ENCODE peak calls at places on chromosome 12, in ten cellular contexts. V is stomach; D is IMR-90; F is hepatocyte; P is adipocyte; O is tibial artery; C is effector memory CD4-positive, alpha-beta T cell; K is upper lobe of left lung; E is neural progenitor cell; R is CD4-positive, alpha-beta memory T cell. I is an unnamed sample.
A peak's percentile ranks its signal among the peaks of the same experiment; 100 is the strongest.

GRCh38 chr12:96249196-96250118 is 55.3 kb downstream of the ELK3 start:
- DNase-seq in V (no peak), C (no peak), P (no peak), O (no peak), E (peak; percentile 31), F (no peak), R (no peak), D (peak; percentile 69), K (no peak), I (no peak)

GRCh38 chr12:119182701-119183493 is 4.2 kb downstream of the HSPB8 start:
- DNase-seq in K (peak; percentile 31), F (peak; percentile 50), P (no peak), E (no peak), V (no peak), D (peak; percentile 35), C (no peak), R (no peak), O (no peak), I (no peak)

GRCh38 chr12:31386364-31386777 is 60.4 kb upstream of the SINHCAF start:
- DNase-seq in V (no peak), K (no peak), F (no peak), E (peak; percentile 91), O (no peak), D (no peak), R (no peak), C (no peak), P (no peak), I (peak; percentile 97)

GRCh38 chr12:117986705-117987469 is 18.1 kb upstream of the KSR2 start:
- DNase-seq in C (no peak), E (no peak), O (no peak), F (no peak), K (no peak), D (peak; percentile 17), P (peak; percentile 10), V (no peak), R (no peak), I (no peak)

GRCh38 chr12:75578546-75578945 is 67.1 kb upstream of the KRR1 start:
- DNase-seq in R (no peak), O (no peak), V (no peak), P (no peak), D (no peak), C (no peak), K (no peak), E (no peak), F (no peak), I (no peak)

GRCh38 chr12:59030415-59030814 is 110.1 kb upstream of the LRIG3 start:
- DNase-seq in C (no peak), R (no peak), D (no peak), P (no peak), V (peak; percentile 83), O (no peak), E (no peak), K (peak; percentile 85), F (no peak), I (no peak)

GRCh38 chr12:19530631-19531020 is 91.3 kb downstream of the AEBP2 start:
- DNase-seq in D (peak; percentile 17), F (no peak), R (no peak), E (no peak), K (no peak), V (no peak), C (no peak), P (peak; percentile 53), O (no peak), I (no peak)

GRCh38 chr12:129075451-129076208 is 222.4 kb downstream of the GLT1D1 start:
- DNase-seq in P (no peak), K (no peak), F (no peak), E (no peak), O (no peak), V (no peak), D (no peak), R (no peak), C (no peak), I (no peak)

GRCh38 chr12:16568873-16569272 is 37.1 kb downstream of the LMO3 start:
- DNase-seq in E (no peak), P (no peak), K (no peak), R (no peak), O (no peak), V (no peak), D (no peak), F (no peak), C (no peak), I (no peak)

GRCh38 chr12:54030889-54031860 is 1.7 kb upstream of the HOXC5 start:
- DNase-seq in O (peak; percentile 66), P (peak; percentile 60), V (no peak), K (no peak), C (no peak), E (peak; percentile 70), R (no peak), D (peak; percentile 19), F (peak; percentile 74), I (no peak)

GRCh38 chr12:77893918-77894317 is 63.2 kb downstream of the NAV3 start:
- DNase-seq in V (peak; percentile 74), R (no peak), O (no peak), C (no peak), P (no peak), D (peak; percentile 2), E (no peak), F (peak; percentile 33), K (no peak), I (peak; percentile 20)

GRCh38 chr12:106736051-106736957 is 38.2 kb upstream of the RIC8B start:
- DNase-seq in O (no peak), E (no peak), V (no peak), D (no peak), C (no peak), K (no peak), F (no peak), P (no peak), R (peak; percentile 40), I (no peak)

GRCh38 chr12:107304588-107305532 is 211.5 kb upstream of the CRY1 start:
- DNase-seq in K (no peak), F (no peak), P (no peak), R (no peak), D (no peak), V (no peak), O (no peak), C (no peak), E (no peak), I (no peak)

GRCh38 chr12:25958254-25959068 is at the start of gene RASSF8:
- DNase-seq in P (peak; percentile 95), O (peak; percentile 85), R (no peak), C (no peak), K (peak; percentile 69), D (peak; percentile 72), V (peak; percentile 69), E (peak; percentile 95), F (peak; percentile 93), I (peak; percentile 59)
- H3K4me3 ChIP-seq in P (peak within 1 kb of the TSS; percentile 95), O (peak within 1 kb of the TSS; percentile 92), R (peak within 1 kb of the TSS; percentile 11), C (peak within 1 kb of the TSS; percentile 42), K (peak within 1 kb of the TSS; percentile 94), D (peak within 1 kb of the TSS; percentile 94), V (peak within 1 kb of the TSS; percentile 77), E (peak within 1 kb of the TSS; percentile 99), F (peak within 1 kb of the TSS; percentile 93), I (peak within 1 kb of the TSS; percentile 72)

GRCh38 chr12:132637811-132638210 is 19.2 kb downstream of the P2RX2 start:
- DNase-seq in C (no peak), P (no peak), F (no peak), K (no peak), V (no peak), D (no peak), O (no peak), E (no peak), R (no peak), I (no peak)
- H3K36me3 ChIP-seq in C (peaks cover 62% of the 10 kb centered on the region), P (peaks cover 46% of the 10 kb centered on the region), F (no peaks in the 10 kb centered on the region), K (peaks cover 54% of the 10 kb centered on the region), V (peaks cover 98% of the 10 kb centered on the region), D (peaks cover 35% of the 10 kb centered on the region), O (peaks cover 85% of the 10 kb centered on the region), E (no peaks in the 10 kb centered on the region), R (peaks cover 57% of the 10 kb centered on the region), I (peaks cover 93% of the 10 kb centered on the region)

GRCh38 chr12:57554453-57554852 is 4.6 kb downstream of the KIF5A start:
- DNase-seq in O (no peak), V (no peak), R (no peak), D (no peak), P (no peak), F (no peak), C (no peak), E (no peak), K (no peak), I (no peak)
- H3K4me1 ChIP-seq in O (no peaks in the 10 kb centered on the region), V (peaks cover 10% of the 10 kb centered on the region), R (peaks cover 11% of the 10 kb centered on the region), D (peaks cover 3% of the 10 kb centered on the region), P (peaks cover 5% of the 10 kb centered on the region), F (peaks cover 4% of the 10 kb centered on the region), C (peaks cover 10% of the 10 kb centered on the region), E (peaks cover 33% of the 10 kb centered on the region), K (peaks cover 12% of the 10 kb centered on the region), I (no peaks in the 10 kb centered on the region)

GRCh38 chr12:55068416-55069010 is 48.7 kb downstream of the NEUROD4 start:
- DNase-seq in O (no peak), K (no peak), V (no peak), P (peak; percentile 74), F (peak; percentile 73), C (no peak), E (peak; percentile 92), D (peak; percentile 43), R (peak; percentile 46), I (peak; percentile 68)

GRCh38 chr12:55072093-55072492 is 52.3 kb downstream of the NEUROD4 start:
- DNase-seq in F (peak; percentile 55), R (peak; percentile 77), O (no peak), D (no peak), K (peak; percentile 50), C (peak; percentile 55), E (peak; percentile 79), V (peak; percentile 61), P (no peak), I (peak; percentile 35)

GRCh38 chr12:55074771-55075170 is 51.4 kb upstream of the OR9K2 start:
- DNase-seq in R (no peak), V (no peak), K (no peak), F (no peak), O (no peak), C (no peak), D (no peak), P (no peak), E (no peak), I (peak; percentile 53)

GRCh38 chr12:55067701-55068100 is 47.9 kb downstream of the NEUROD4 start:
- DNase-seq in F (no peak), C (no peak), V (no peak), R (no peak), E (peak; percentile 15), D (no peak), P (no peak), K (no peak), O (no peak), I (no peak)

DNA sequence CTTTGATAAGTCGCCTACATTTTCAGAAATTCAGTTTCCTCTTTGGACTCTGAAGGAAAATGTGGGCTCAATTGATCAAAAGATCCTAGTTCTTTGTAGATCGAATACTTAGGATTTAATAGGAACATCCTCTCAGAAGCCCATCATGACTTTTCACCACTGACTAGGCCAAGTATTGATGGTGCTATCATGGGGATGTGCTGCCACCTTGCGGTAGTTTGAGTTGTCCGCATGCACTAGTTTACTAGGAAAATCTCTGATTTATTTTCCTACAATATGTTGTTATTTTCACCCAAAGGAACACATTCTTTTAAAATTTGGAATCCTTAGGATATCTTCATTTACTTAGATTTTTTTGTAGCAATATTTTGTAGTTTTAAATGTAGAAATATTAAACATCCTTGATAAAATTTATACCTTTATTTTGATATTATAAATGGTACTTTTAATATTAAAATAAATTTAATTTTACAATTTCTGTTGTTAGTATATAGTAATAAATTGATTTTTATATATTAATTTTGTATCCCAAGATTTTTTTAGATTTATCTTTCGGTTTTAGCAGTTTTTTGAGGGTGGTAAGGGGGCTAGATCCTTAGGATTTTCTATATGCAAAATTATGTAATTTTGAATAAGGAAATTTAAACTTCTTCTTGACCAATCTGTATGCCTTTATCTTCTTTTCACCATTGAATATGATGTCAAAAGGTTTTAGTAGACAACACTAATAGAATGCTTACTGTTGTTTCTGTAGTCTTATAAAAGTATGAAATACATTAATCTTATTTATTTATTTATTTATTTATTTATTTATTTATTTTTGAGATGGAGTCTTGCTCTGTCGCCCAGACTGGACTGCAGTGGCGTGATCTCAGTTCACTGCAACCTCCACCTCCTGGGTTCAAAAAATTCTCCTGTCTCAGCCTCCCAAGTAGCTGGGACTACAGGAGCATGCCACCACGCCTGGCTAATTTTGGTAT is 52.9 kb upstream of the OR9K2 start:
- DNase-seq in D (peak; percentile 70), E (peak; percentile 88), P (peak; percentile 87), F (peak; percentile 87), V (peak; percentile 72), C (peak; percentile 74), R (peak; percentile 73), O (peak; percentile 70), K (peak; percentile 63), I (peak; percentile 81)
- H3K4me3 ChIP-seq in D (no peak overlapping the region), E (no peak overlapping the region), P (no peak overlapping the region), F (no peak overlapping the region), V (no peak overlapping the region), C (no peak overlapping the region), R (no peak overlapping the region), O (no peak overlapping the region), K (no peak overlapping the region), I (no peak overlapping the region)